ENCODE peak calls at places on chromosomes 6 and 20, in five cellular contexts. One of them, this sample, is unnamed.

GRCh38 chr20:20076297-20077065 is 24.1 kb downstream of the CFAP61 start:
- DNase-seq in stimulated activated CD4-positive, alpha-beta T cell treated with anti-CD3 and anti-CD28 coated beads, Interleukin-15, amount 100 ng/mL, for 1 hour: no peak
- DNase-seq in fibroblast of pulmonary artery: peak; percentile 52
- DNase-seq in HuH-7: no peak
- DNase-seq in A549: no peak
- DNase-seq in this sample: no peak

GRCh38 chr20:22456109-22456508 is 128.3 kb downstream of the FOXA2 start:
- DNase-seq in stimulated activated CD4-positive, alpha-beta T cell treated with anti-CD3 and anti-CD28 coated beads, Interleukin-15, amount 100 ng/mL, for 1 hour: no peak
- DNase-seq in fibroblast of pulmonary artery: no peak
- DNase-seq in HuH-7: no peak
- DNase-seq in A549: no peak
- DNase-seq in this sample: no peak

GRCh38 chr6:167856999-167857660 is 30.4 kb downstream of the AFDN start:
- DNase-seq in stimulated activated CD4-positive, alpha-beta T cell treated with anti-CD3 and anti-CD28 coated beads, Interleukin-15, amount 100 ng/mL, for 1 hour: no peak
- DNase-seq in fibroblast of pulmonary artery: peak; percentile 91
- DNase-seq in HuH-7: no peak
- DNase-seq in A549: no peak
- DNase-seq in this sample: no peak

GRCh38 chr6:24802271-24803059 is 3.7 kb upstream of the ARMH2 start:
- DNase-seq in stimulated activated CD4-positive, alpha-beta T cell treated with anti-CD3 and anti-CD28 coated beads, Interleukin-15, amount 100 ng/mL, for 1 hour: no peak
- DNase-seq in fibroblast of pulmonary artery: no peak
- DNase-seq in HuH-7: no peak
- DNase-seq in A549: no peak
- DNase-seq in this sample: no peak

GRCh38 chr6:169189227-169189626 is 64.4 kb downstream of the THBS2 start:
- DNase-seq in stimulated activated CD4-positive, alpha-beta T cell treated with anti-CD3 and anti-CD28 coated beads, Interleukin-15, amount 100 ng/mL, for 1 hour: no peak
- DNase-seq in fibroblast of pulmonary artery: no peak
- DNase-seq in HuH-7: no peak
- DNase-seq in A549: no peak
- DNase-seq in this sample: no peak

GRCh38 chr6:151276112-151276745 is 36.5 kb downstream of the AKAP12 start:
- DNase-seq in stimulated activated CD4-positive, alpha-beta T cell treated with anti-CD3 and anti-CD28 coated beads, Interleukin-15, amount 100 ng/mL, for 1 hour: no peak
- DNase-seq in fibroblast of pulmonary artery: peak; percentile 74
- DNase-seq in HuH-7: no peak
- DNase-seq in A549: no peak
- DNase-seq in this sample: no peak

GRCh38 chr6:108120311-108120710 is 45.5 kb upstream of the NR2E1 start:
- DNase-seq in stimulated activated CD4-positive, alpha-beta T cell treated with anti-CD3 and anti-CD28 coated beads, Interleukin-15, amount 100 ng/mL, for 1 hour: no peak
- DNase-seq in fibroblast of pulmonary artery: no peak
- DNase-seq in HuH-7: no peak
- DNase-seq in A549: no peak
- DNase-seq in this sample: no peak

GRCh38 chr6:12484519-12484918 is 194.4 kb downstream of the EDN1 start:
- DNase-seq in stimulated activated CD4-positive, alpha-beta T cell treated with anti-CD3 and anti-CD28 coated beads, Interleukin-15, amount 100 ng/mL, for 1 hour: no peak
- DNase-seq in fibroblast of pulmonary artery: no peak
- DNase-seq in HuH-7: no peak
- DNase-seq in A549: no peak
- DNase-seq in this sample: no peak

GRCh38 chr6:137765044-137765443 is 102.0 kb upstream of the TNFAIP3 start:
- DNase-seq in stimulated activated CD4-positive, alpha-beta T cell treated with anti-CD3 and anti-CD28 coated beads, Interleukin-15, amount 100 ng/mL, for 1 hour: no peak
- DNase-seq in fibroblast of pulmonary artery: no peak
- DNase-seq in HuH-7: no peak
- DNase-seq in A549: no peak
- DNase-seq in this sample: no peak

GRCh38 chr6:15066433-15067337 is 179.2 kb upstream of the JARID2 start:
- DNase-seq in stimulated activated CD4-positive, alpha-beta T cell treated with anti-CD3 and anti-CD28 coated beads, Interleukin-15, amount 100 ng/mL, for 1 hour: no peak
- DNase-seq in fibroblast of pulmonary artery: peak; percentile 76
- DNase-seq in HuH-7: no peak
- DNase-seq in A549: no peak
- DNase-seq in this sample: no peak

GRCh38 chr6:6717953-6718352 is 129.4 kb downstream of the LY86 start:
- DNase-seq in stimulated activated CD4-positive, alpha-beta T cell treated with anti-CD3 and anti-CD28 coated beads, Interleukin-15, amount 100 ng/mL, for 1 hour: no peak
- DNase-seq in fibroblast of pulmonary artery: peak; percentile 55
- DNase-seq in HuH-7: peak; percentile 33
- DNase-seq in A549: no peak
- DNase-seq in this sample: no peak

GRCh38 chr20:60454491-60454890 is 496.3 kb downstream of the CDH26 start:
- DNase-seq in stimulated activated CD4-positive, alpha-beta T cell treated with anti-CD3 and anti-CD28 coated beads, Interleukin-15, amount 100 ng/mL, for 1 hour: no peak
- DNase-seq in fibroblast of pulmonary artery: no peak
- DNase-seq in HuH-7: no peak
- DNase-seq in A549: no peak
- DNase-seq in this sample: no peak